ENCODE peak calls at places on chromosome 7, in four cellular contexts. One of them, this sample, is unnamed.

GRCh38 chr7:129453510-129454248 is 19.4 kb downstream of the STRIP2 start:
- DNase-seq in C1 segment of cervical spinal cord: no peak
- DNase-seq in activated CD4-positive, alpha-beta T cell treated with anti-CD3 and anti-CD28 coated beads, Interleukin-2, amount 10 ng/mL, durations not matched to agents 7 days and 5 days: no peak
- DNase-seq in foreskin fibroblast: no peak
- DNase-seq in this sample: no peak

GRCh38 chr7:100119701-100120517 is 475 bp downstream of the CNPY4 start:
- DNase-seq in foreskin fibroblast: peak; percentile 82
- DNase-seq in C1 segment of cervical spinal cord: peak; percentile 67
- DNase-seq in activated CD4-positive, alpha-beta T cell treated with anti-CD3 and anti-CD28 coated beads, Interleukin-2, amount 10 ng/mL, durations not matched to agents 7 days and 5 days: peak; percentile 77
- DNase-seq in this sample: peak; percentile 81

GRCh38 chr7:12378389-12378788 is 25.3 kb downstream of the VWDE start:
- DNase-seq in activated CD4-positive, alpha-beta T cell treated with anti-CD3 and anti-CD28 coated beads, Interleukin-2, amount 10 ng/mL, durations not matched to agents 7 days and 5 days: no peak
- DNase-seq in foreskin fibroblast: no peak
- DNase-seq in C1 segment of cervical spinal cord: no peak
- DNase-seq in this sample: no peak

GRCh38 chr7:18177129-18177814 is 149.6 kb upstream of the PRPS1L1 start:
- DNase-seq in activated CD4-positive, alpha-beta T cell treated with anti-CD3 and anti-CD28 coated beads, Interleukin-2, amount 10 ng/mL, durations not matched to agents 7 days and 5 days: no peak
- DNase-seq in foreskin fibroblast: no peak
- DNase-seq in C1 segment of cervical spinal cord: no peak
- DNase-seq in this sample: no peak

GRCh38 chr7:1438208-1438607 is 21.1 kb downstream of the MICALL2 start:
- DNase-seq in C1 segment of cervical spinal cord: no peak
- DNase-seq in activated CD4-positive, alpha-beta T cell treated with anti-CD3 and anti-CD28 coated beads, Interleukin-2, amount 10 ng/mL, durations not matched to agents 7 days and 5 days: no peak
- DNase-seq in foreskin fibroblast: no peak
- DNase-seq in this sample: no peak

GRCh38 chr7:92768501-92769360 is 67.6 kb downstream of the CDK6 start:
- DNase-seq in foreskin fibroblast: peak; percentile 68
- DNase-seq in C1 segment of cervical spinal cord: no peak
- DNase-seq in activated CD4-positive, alpha-beta T cell treated with anti-CD3 and anti-CD28 coated beads, Interleukin-2, amount 10 ng/mL, durations not matched to agents 7 days and 5 days: peak; percentile 7
- DNase-seq in this sample: no peak

GRCh38 chr7:120742370-120742769 is 115.6 kb downstream of the TSPAN12 start:
- DNase-seq in C1 segment of cervical spinal cord: no peak
- DNase-seq in activated CD4-positive, alpha-beta T cell treated with anti-CD3 and anti-CD28 coated beads, Interleukin-2, amount 10 ng/mL, durations not matched to agents 7 days and 5 days: no peak
- DNase-seq in foreskin fibroblast: no peak
- DNase-seq in this sample: no peak

GRCh38 chr7:116628971-116629586 is 42.9 kb upstream of the MET start:
- DNase-seq in foreskin fibroblast: peak; percentile 45
- DNase-seq in C1 segment of cervical spinal cord: no peak
- DNase-seq in activated CD4-positive, alpha-beta T cell treated with anti-CD3 and anti-CD28 coated beads, Interleukin-2, amount 10 ng/mL, durations not matched to agents 7 days and 5 days: no peak
- DNase-seq in this sample: no peak

GRCh38 chr7:151374726-151375125 is 33.1 kb downstream of the NUB1 start:
- DNase-seq in C1 segment of cervical spinal cord: no peak
- DNase-seq in foreskin fibroblast: no peak
- DNase-seq in activated CD4-positive, alpha-beta T cell treated with anti-CD3 and anti-CD28 coated beads, Interleukin-2, amount 10 ng/mL, durations not matched to agents 7 days and 5 days: no peak
- DNase-seq in this sample: no peak

GRCh38 chr7:2520131-2520807 is 695 bp downstream of the LFNG start:
- DNase-seq in foreskin fibroblast: peak; percentile 50
- DNase-seq in activated CD4-positive, alpha-beta T cell treated with anti-CD3 and anti-CD28 coated beads, Interleukin-2, amount 10 ng/mL, durations not matched to agents 7 days and 5 days: peak; percentile 29
- DNase-seq in C1 segment of cervical spinal cord: no peak
- DNase-seq in this sample: no peak

GRCh38 chr7:122438492-122438891 is 133.9 kb upstream of the FEZF1 start:
- DNase-seq in foreskin fibroblast: no peak
- DNase-seq in C1 segment of cervical spinal cord: no peak
- DNase-seq in activated CD4-positive, alpha-beta T cell treated with anti-CD3 and anti-CD28 coated beads, Interleukin-2, amount 10 ng/mL, durations not matched to agents 7 days and 5 days: no peak
- DNase-seq in this sample: no peak